ENCODE peak calls at places on chromosome 12, in eight cellular contexts. Z, R, N, F, O, V, I and S are unnamed samples.

GRCh38 chr12:118206107-118206412 is 70.1 kb downstream of the PEBP1 start:
- DNase-seq in Z (no peak), R (no peak), N (no peak), F (no peak), O (no peak), V (no peak), I (no peak), S (no peak)

GRCh38 chr12:109710279-109710746 is 3.3 kb upstream of the FAM222A start:
- DNase-seq in Z (no peak), R (no peak), N (no peak), F (no peak), O (no peak), V (no peak), I (no peak), S (no peak)

GRCh38 chr12:114921796-114922195 is 237.8 kb upstream of the TBX3 start:
- DNase-seq in Z (no peak), R (no peak), N (no peak), F (no peak), O (no peak), V (no peak), I (no peak), S (no peak)

GRCh38 chr12:100962086-100962712 is 167.6 kb downstream of the ANO4 start:
- DNase-seq in Z (no peak), R (no peak), N (peak), F (no peak), O (no peak), V (no peak), I (no peak), S (no peak)

GRCh38 chr12:46941981-46942380 is 116.2 kb upstream of the SLC38A4 start:
- DNase-seq in Z (no peak), R (no peak), N (no peak), F (no peak), O (no peak), V (no peak), I (no peak), S (no peak)

GRCh38 chr12:3071107-3071506 is 6.1 kb upstream of the TSPAN9 start:
- DNase-seq in Z (no peak), R (no peak), N (no peak), F (no peak), O (no peak), V (no peak), I (no peak), S (no peak)

GRCh38 chr12:117085318-117085947 is 13.8 kb downstream of the TESC start:
- DNase-seq in Z (no peak), R (no peak), N (no peak), F (no peak), O (no peak), V (no peak), I (no peak), S (no peak)

GRCh38 chr12:59250766-59251165 is 330.5 kb upstream of the LRIG3 start:
- DNase-seq in Z (no peak), R (no peak), N (no peak), F (no peak), O (no peak), V (no peak), I (no peak), S (no peak)

GRCh38 chr12:57243521-57244305 is 7.3 kb downstream of the STAC3 start:
- DNase-seq in Z (peak), R (peak), N (peak), F (peak), O (peak), V (peak), I (peak), S (peak)

GRCh38 chr12:22334696-22335290 is at the start of gene ST8SIA1:
- DNase-seq in Z (no peak), R (peak), N (peak), F (peak), O (peak), V (peak), I (peak), S (peak)

GRCh38 chr12:46153267-46153872 is 115.5 kb downstream of the SLC38A1 start:
- DNase-seq in Z (no peak), R (no peak), N (peak), F (no peak), O (no peak), V (no peak), I (no peak), S (peak)

GRCh38 chr12:3533703-3534386 is 42.8 kb downstream of the PRMT8 start:
- DNase-seq in Z (no peak), R (no peak), N (peak), F (no peak), O (no peak), V (no peak), I (no peak), S (no peak)

GRCh38 chr12:107903377-107904061 is 129.0 kb downstream of the ASCL4 start:
- DNase-seq in Z (peak), R (peak), N (no peak), F (no peak), O (no peak), V (peak), I (no peak), S (peak)

GRCh38 chr12:12872139-12872933 is 19.0 kb upstream of the GPRC5A start:
- DNase-seq in Z (peak), R (no peak), N (peak), F (no peak), O (no peak), V (no peak), I (no peak), S (no peak)

GRCh38 chr12:112996501-112996900 is 18.2 kb downstream of the OAS2 start:
- DNase-seq in Z (no peak), R (no peak), N (no peak), F (no peak), O (no peak), V (peak), I (no peak), S (no peak)

GRCh38 chr12:130041983-130042812 is 120.1 kb upstream of the FZD10 start:
- DNase-seq in Z (no peak), R (peak), N (no peak), F (peak), O (no peak), V (no peak), I (no peak), S (peak)
- TF ChIP-seq CTCF in Z (peak), R (peak), N (peak), F (peak), O (peak), V (peak), I (peak), S (peak)

GRCh38 chr12:5487971-5488955 is 56.4 kb downstream of the NTF3 start:
- DNase-seq in Z (no peak), R (no peak), N (no peak), F (no peak), O (no peak), V (no peak), I (no peak), S (no peak)

GRCh38 chr12:5494343-5494742 is 62.4 kb downstream of the NTF3 start:
- DNase-seq in Z (no peak), R (no peak), N (no peak), F (no peak), O (no peak), V (no peak), I (no peak), S (no peak)

GRCh38 chr12:5493018-5493417 is 61.1 kb downstream of the NTF3 start:
- DNase-seq in Z (no peak), R (no peak), N (no peak), F (no peak), O (no peak), V (peak), I (no peak), S (no peak)

GRCh38 chr12:5489760-5490432 is 58.0 kb downstream of the NTF3 start:
- DNase-seq in Z (no peak), R (no peak), N (no peak), F (no peak), O (no peak), V (no peak), I (no peak), S (no peak)

GRCh38 chr12:5492562-5492961 is 60.7 kb downstream of the NTF3 start:
- DNase-seq in Z (no peak), R (no peak), N (no peak), F (no peak), O (no peak), V (no peak), I (no peak), S (no peak)
- TF ChIP-seq CTCF in Z (no peak), R (no peak), N (no peak), F (no peak), O (no peak), V (peak), I (no peak), S (no peak)

GRCh38 chr12:126347421-126347820 is 1282.2 kb downstream of the AACS start:
- DNase-seq in Z (no peak), R (no peak), N (no peak), F (no peak), O (no peak), V (no peak), I (no peak), S (no peak)
- TF ChIP-seq CTCF in Z (no peak), R (no peak), N (no peak), F (no peak), O (no peak), V (no peak), I (no peak), S (no peak)

GRCh38 chr12:53476769-53477209 is 22.5 kb downstream of the MAP3K12 start:
- DNase-seq in Z (no peak), R (no peak), N (no peak), F (no peak), O (no peak), V (no peak), I (no peak), S (no peak)
- TF ChIP-seq CTCF in Z (no peak), R (no peak), N (peak), F (peak), O (no peak), V (no peak), I (no peak), S (peak)

GRCh38 chr12:34347367-34347766 is 325.1 kb downstream of the ALG10 start:
- DNase-seq in Z (no peak), R (no peak), N (no peak), F (no peak), O (no peak), V (no peak), I (no peak), S (no peak)
- TF ChIP-seq CTCF in Z (no peak), R (no peak), N (no peak), F (no peak), O (no peak), V (no peak), I (no peak), S (no peak)